ENCODE peak calls at places on chromosome 21, in ten cellular contexts. One of them, this sample, is unnamed.

GRCh38 chr21:14259669-14260458 is 43.9 kb downstream of the RBM11 start:
- DNase-seq in NCI-H1105: peak
- DNase-seq in HEK293T: peak
- DNase-seq in fibroblast of the aortic adventitia: peak
- DNase-seq in neural progenitor cell: peak
- DNase-seq in vagina: no peak
- DNase-seq in MV-4-11: peak
- DNase-seq in AG20443: peak
- DNase-seq in NCI-H510A: no peak
- DNase-seq in CD8-positive, alpha-beta memory T cell: peak
- DNase-seq in this sample: no peak

GRCh38 chr21:29258626-29259335 is 39.9 kb upstream of the BACH1 start:
- DNase-seq in vagina: no peak
- DNase-seq in NCI-H510A: no peak
- DNase-seq in AG20443: peak
- DNase-seq in CD8-positive, alpha-beta memory T cell: no peak
- DNase-seq in neural progenitor cell: no peak
- DNase-seq in NCI-H1105: no peak
- DNase-seq in HEK293T: no peak
- DNase-seq in MV-4-11: no peak
- DNase-seq in fibroblast of the aortic adventitia: peak
- DNase-seq in this sample: no peak

GRCh38 chr21:35020902-35021301 is 28.2 kb downstream of the RUNX1 start:
- DNase-seq in neural progenitor cell: no peak
- DNase-seq in MV-4-11: no peak
- DNase-seq in NCI-H1105: no peak
- DNase-seq in AG20443: peak
- DNase-seq in vagina: no peak
- DNase-seq in CD8-positive, alpha-beta memory T cell: no peak
- DNase-seq in NCI-H510A: no peak
- DNase-seq in HEK293T: no peak
- DNase-seq in fibroblast of the aortic adventitia: peak
- DNase-seq in this sample: peak

GRCh38 chr21:45887121-45887611 is 94.4 kb upstream of the COL6A1 start:
- DNase-seq in AG20443: peak
- DNase-seq in CD8-positive, alpha-beta memory T cell: peak
- DNase-seq in NCI-H510A: no peak
- DNase-seq in HEK293T: no peak
- DNase-seq in neural progenitor cell: no peak
- DNase-seq in vagina: no peak
- DNase-seq in MV-4-11: no peak
- DNase-seq in fibroblast of the aortic adventitia: no peak
- DNase-seq in NCI-H1105: no peak
- DNase-seq in this sample: no peak

GRCh38 chr21:36211660-36212512 is 55.3 kb downstream of the DOP1B start:
- DNase-seq in NCI-H1105: no peak
- DNase-seq in vagina: no peak
- DNase-seq in CD8-positive, alpha-beta memory T cell: no peak
- DNase-seq in neural progenitor cell: no peak
- DNase-seq in HEK293T: no peak
- DNase-seq in AG20443: peak
- DNase-seq in MV-4-11: peak
- DNase-seq in NCI-H510A: no peak
- DNase-seq in fibroblast of the aortic adventitia: peak
- DNase-seq in this sample: no peak

GRCh38 chr21:30340714-30341573 is 3.5 kb upstream of the KRTAP27-1 start:
- DNase-seq in CD8-positive, alpha-beta memory T cell: peak
- DNase-seq in HEK293T: peak
- DNase-seq in MV-4-11: peak
- DNase-seq in AG20443: peak
- DNase-seq in NCI-H1105: no peak
- DNase-seq in NCI-H510A: no peak
- DNase-seq in fibroblast of the aortic adventitia: peak
- DNase-seq in vagina: no peak
- DNase-seq in neural progenitor cell: peak
- DNase-seq in this sample: peak

GRCh38 chr21:37380349-37381323 is 14.1 kb downstream of the DYRK1A start:
- DNase-seq in HEK293T: no peak
- DNase-seq in vagina: no peak
- DNase-seq in CD8-positive, alpha-beta memory T cell: no peak
- DNase-seq in MV-4-11: no peak
- DNase-seq in neural progenitor cell: peak
- DNase-seq in fibroblast of the aortic adventitia: no peak
- DNase-seq in AG20443: no peak
- DNase-seq in NCI-H1105: no peak
- DNase-seq in NCI-H510A: no peak
- DNase-seq in this sample: no peak

GRCh38 chr21:34688145-34688544 is 19.4 kb downstream of the CLIC6 start:
- DNase-seq in AG20443: peak
- DNase-seq in NCI-H1105: peak
- DNase-seq in CD8-positive, alpha-beta memory T cell: no peak
- DNase-seq in vagina: no peak
- DNase-seq in neural progenitor cell: no peak
- DNase-seq in NCI-H510A: no peak
- DNase-seq in MV-4-11: no peak
- DNase-seq in HEK293T: no peak
- DNase-seq in fibroblast of the aortic adventitia: peak
- DNase-seq in this sample: no peak

GRCh38 chr21:46128106-46128982 is 27.0 kb downstream of the FTCD start:
- DNase-seq in HEK293T: no peak
- DNase-seq in vagina: no peak
- DNase-seq in NCI-H510A: no peak
- DNase-seq in fibroblast of the aortic adventitia: no peak
- DNase-seq in neural progenitor cell: peak
- DNase-seq in CD8-positive, alpha-beta memory T cell: no peak
- DNase-seq in AG20443: no peak
- DNase-seq in MV-4-11: no peak
- DNase-seq in NCI-H1105: no peak
- DNase-seq in this sample: no peak

GRCh38 chr21:43982489-43983078 is 29.5 kb upstream of the TRAPPC10 start:
- DNase-seq in AG20443: no peak
- DNase-seq in NCI-H510A: no peak
- DNase-seq in HEK293T: no peak
- DNase-seq in neural progenitor cell: no peak
- DNase-seq in fibroblast of the aortic adventitia: no peak
- DNase-seq in CD8-positive, alpha-beta memory T cell: no peak
- DNase-seq in MV-4-11: no peak
- DNase-seq in NCI-H1105: no peak
- DNase-seq in vagina: no peak
- DNase-seq in this sample: no peak

This sample was measured in endodermal cell.